ENCODE peak calls at places on chromosomes 2 and 18, in eight cellular contexts. J is LoVo, K is RPMI8226, C is psoas muscle, I is breast epithelium, N is M059J, R is Calu3, F is glutamatergic neuron. D is an unnamed sample.

GRCh38 chr2:230330725-230331124 is 3.7 kb downstream of the SP140L start:
- DNase-seq in J (no peak), F (no peak), K (no peak), C (no peak), R (no peak), N (peak; percentile 68), I (no peak), D (peak; percentile 46)

GRCh38 chr2:149082781-149083180 is 44.3 kb downstream of the LYPD6B start:
- DNase-seq in N (no peak), J (no peak), I (no peak), K (no peak), C (no peak), F (no peak), R (no peak), D (no peak)

GRCh38 chr2:27408601-27409320 is 630 bp downstream of the PPM1G start:
- DNase-seq in J (peak; percentile 30), I (no peak), R (no peak), C (no peak), F (peak; percentile 54), K (peak; percentile 39), N (peak; percentile 41), D (peak; percentile 14)

GRCh38 chr2:202185816-202186221 is 52.6 kb downstream of the SUMO1 start:
- DNase-seq in N (peak; percentile 91), C (no peak), F (no peak), R (peak; percentile 24), I (no peak), J (peak; percentile 16), K (no peak), D (peak; percentile 39)

GRCh38 chr2:169775765-169776482 is 22.7 kb upstream of the SSB start:
- DNase-seq in F (no peak), C (no peak), J (no peak), K (no peak), R (no peak), I (no peak), N (peak; percentile 43), D (peak; percentile 10)

GRCh38 chr2:3516831-3517230 is 2.5 kb downstream of the ADI1 start:
- DNase-seq in K (no peak), F (no peak), J (no peak), R (no peak), C (no peak), N (no peak), I (no peak), D (no peak)

GRCh38 chr2:10768063-10768507 is 44.5 kb downstream of the PDIA6 start:
- DNase-seq in R (no peak), I (no peak), N (peak; percentile 9), K (no peak), J (no peak), F (no peak), C (no peak), D (no peak)

GRCh38 chr2:239648607-239649006 is 247.8 kb upstream of the HDAC4 start:
- DNase-seq in F (no peak), I (no peak), J (no peak), N (no peak), K (no peak), C (no peak), R (no peak), D (no peak)

GRCh38 chr18:45839415-45840395 is 14.2 kb downstream of the SIGLEC15 start:
- DNase-seq in F (no peak), R (peak; percentile 71), J (no peak), N (peak; percentile 73), C (no peak), K (peak; percentile 61), I (peak; percentile 57), D (peak; percentile 87)

GRCh38 chr2:232309592-232309991 is 69.0 kb upstream of the ALPP start:
- DNase-seq in C (no peak), K (no peak), F (no peak), R (no peak), N (no peak), J (no peak), I (no peak), D (no peak)

GRCh38 chr2:105179469-105180372 is 61.8 kb upstream of the GPR45 start:
- DNase-seq in N (peak; percentile 91), K (peak; percentile 71), F (no peak), I (no peak), R (peak; percentile 69), C (no peak), J (peak; percentile 78), D (peak; percentile 76)

GRCh38 chr18:11752116-11752911 is 63.2 kb downstream of the GNAL start:
- DNase-seq in K (no peak), F (peak; percentile 60), C (no peak), J (no peak), I (no peak), N (peak; percentile 26), R (no peak), D (peak; percentile 20)

GRCh38 chr2:169258045-169258601 is 104.2 kb downstream of the LRP2 start:
- DNase-seq in K (no peak), I (no peak), J (no peak), C (no peak), N (no peak), R (no peak), F (no peak), D (peak; percentile 4)